ENCODE peak calls at places on chromosomes 1 and 21, in seven cellular contexts. P is activated CD4-positive, CD25-positive, alpha-beta regulatory T cell treated with anti-CD3 and anti-CD28 coated beads, Interleukin-2, amount 50 U/mL, for 72 hours; F is progenitor cell of endocrine pancreas; Y is brain microvascular endothelial cell; O is iPS DF 19.7; W is amniotic stem cell; K is posterior vena cava. M is an unnamed sample.

GRCh38 chr1:228373681-228374571 is 32.7 kb downstream of the TRIM11 start:
- DNase-seq in P (no peak), F (no peak), Y (no peak), O (no peak), W (no peak), K (peak), M (no peak)

GRCh38 chr1:227042292-227042691 is 102.2 kb downstream of the COQ8A start:
- DNase-seq in P (no peak), F (no peak), Y (no peak), O (no peak), W (no peak), K (no peak), M (no peak)

GRCh38 chr1:193183019-193183643 is 3.3 kb downstream of the B3GALT2 start:
- DNase-seq in P (no peak), F (no peak), Y (peak), O (no peak), W (peak), K (no peak), M (peak)

GRCh38 chr1:7478142-7478796 is 292.8 kb upstream of the VAMP3 start:
- DNase-seq in P (no peak), F (no peak), Y (no peak), O (no peak), W (no peak), K (no peak), M (no peak)

GRCh38 chr1:203039609-203040517 is 13.6 kb downstream of the PPFIA4 start:
- DNase-seq in P (no peak), F (no peak), Y (no peak), O (no peak), W (no peak), K (no peak), M (peak)

GRCh38 chr21:34582506-34583150 is 32.3 kb downstream of the RCAN1 start:
- DNase-seq in P (no peak), F (no peak), Y (peak), O (no peak), W (peak), K (no peak), M (peak)

GRCh38 chr1:176575991-176576390 is 113.0 kb downstream of the PAPPA2 start:
- DNase-seq in P (no peak), F (no peak), Y (no peak), O (no peak), W (no peak), K (no peak), M (no peak)

GRCh38 chr1:4659247-4659646 is 4.8 kb downstream of the AJAP1 start:
- DNase-seq in P (no peak), F (no peak), Y (no peak), O (no peak), W (no peak), K (no peak), M (no peak)

GRCh38 chr21:42849759-42850412 is 29.5 kb downstream of the WDR4 start:
- DNase-seq in P (no peak), F (no peak), Y (no peak), O (no peak), W (no peak), K (no peak), M (no peak)

GRCh38 chr1:204647114-204647804 is 38.3 kb downstream of the LRRN2 start:
- DNase-seq in P (no peak), F (no peak), Y (peak), O (peak), W (peak), K (no peak), M (peak)

GRCh38 chr1:177505905-177506590 is 335.3 kb downstream of the BRINP2 start:
- DNase-seq in P (no peak), F (no peak), Y (no peak), O (no peak), W (no peak), K (no peak), M (no peak)